ENCODE peak calls at places on chromosomes 3 and 15, in ten cellular contexts. One of them, this sample, is unnamed. For H3K36me3, the result is how much of the 10 kb centered on the place peaks cover.

GRCh38 chr3:14822134-14822533 is 3.4 kb downstream of the FGD5 start:
- DNase-seq in pancreas: no peak
- DNase-seq in cardiac muscle cell: no peak
- DNase-seq in fibroblast of lung: no peak
- DNase-seq in mammary epithelial cell: no peak
- DNase-seq in A673: no peak
- DNase-seq in Peyer's patch: no peak
- DNase-seq in psoas muscle: no peak
- DNase-seq in tibial artery: no peak
- DNase-seq in heart right ventricle: no peak
- DNase-seq in this sample: no peak

GRCh38 chr3:139218046-139218445 is 125.8 kb upstream of the MRPS22 start:
- DNase-seq in pancreas: no peak
- DNase-seq in cardiac muscle cell: no peak
- DNase-seq in fibroblast of lung: no peak
- DNase-seq in mammary epithelial cell: peak
- DNase-seq in A673: no peak
- DNase-seq in Peyer's patch: no peak
- DNase-seq in psoas muscle: no peak
- DNase-seq in tibial artery: no peak
- DNase-seq in heart right ventricle: no peak
- DNase-seq in this sample: no peak

GRCh38 chr3:114861666-114862065 is 285.4 kb downstream of the ZBTB20 start:
- DNase-seq in pancreas: no peak
- DNase-seq in cardiac muscle cell: no peak
- DNase-seq in fibroblast of lung: no peak
- DNase-seq in mammary epithelial cell: no peak
- DNase-seq in A673: no peak
- DNase-seq in Peyer's patch: no peak
- DNase-seq in psoas muscle: no peak
- DNase-seq in tibial artery: no peak
- DNase-seq in heart right ventricle: no peak
- DNase-seq in this sample: no peak

GRCh38 chr3:177530908-177531307 is 333.6 kb upstream of the TBL1XR1 start:
- DNase-seq in pancreas: no peak
- DNase-seq in cardiac muscle cell: no peak
- DNase-seq in fibroblast of lung: no peak
- DNase-seq in mammary epithelial cell: no peak
- DNase-seq in A673: no peak
- DNase-seq in Peyer's patch: no peak
- DNase-seq in psoas muscle: no peak
- DNase-seq in tibial artery: no peak
- DNase-seq in heart right ventricle: no peak
- DNase-seq in this sample: no peak

GRCh38 chr15:67808821-67809220 is 16.5 kb upstream of the SKOR1 start:
- DNase-seq in pancreas: no peak
- DNase-seq in cardiac muscle cell: no peak
- DNase-seq in fibroblast of lung: no peak
- DNase-seq in mammary epithelial cell: no peak
- DNase-seq in A673: no peak
- DNase-seq in Peyer's patch: no peak
- DNase-seq in psoas muscle: no peak
- DNase-seq in tibial artery: no peak
- DNase-seq in heart right ventricle: no peak
- DNase-seq in this sample: no peak

GRCh38 chr15:31405200-31405929 is 78.7 kb downstream of the KLF13 start:
- DNase-seq in pancreas: no peak
- DNase-seq in cardiac muscle cell: no peak
- DNase-seq in fibroblast of lung: no peak
- DNase-seq in mammary epithelial cell: no peak
- DNase-seq in A673: no peak
- DNase-seq in Peyer's patch: no peak
- DNase-seq in psoas muscle: no peak
- DNase-seq in tibial artery: no peak
- DNase-seq in heart right ventricle: no peak
- DNase-seq in this sample: peak

GRCh38 chr15:49045691-49046112 is 544 bp downstream of the SECISBP2L start:
- DNase-seq in pancreas: peak
- DNase-seq in cardiac muscle cell: peak
- DNase-seq in fibroblast of lung: peak
- DNase-seq in mammary epithelial cell: peak
- DNase-seq in A673: peak
- DNase-seq in Peyer's patch: peak
- DNase-seq in psoas muscle: no peak
- DNase-seq in tibial artery: no peak
- DNase-seq in heart right ventricle: peak
- DNase-seq in this sample: peak

GRCh38 chr3:169660709-169661566 is 2.6 kb downstream of the MECOM start:
- DNase-seq in pancreas: peak
- DNase-seq in cardiac muscle cell: peak
- DNase-seq in fibroblast of lung: peak
- DNase-seq in mammary epithelial cell: no peak
- DNase-seq in A673: peak
- DNase-seq in Peyer's patch: no peak
- DNase-seq in psoas muscle: no peak
- DNase-seq in tibial artery: no peak
- DNase-seq in heart right ventricle: peak
- DNase-seq in this sample: peak

GRCh38 chr15:65037279-65037678 is 7.8 kb upstream of the MTFMT start:
- DNase-seq in pancreas: no peak
- DNase-seq in cardiac muscle cell: no peak
- DNase-seq in fibroblast of lung: no peak
- DNase-seq in mammary epithelial cell: no peak
- DNase-seq in A673: no peak
- DNase-seq in Peyer's patch: no peak
- DNase-seq in psoas muscle: no peak
- DNase-seq in tibial artery: no peak
- DNase-seq in heart right ventricle: no peak
- DNase-seq in this sample: no peak

GRCh38 chr15:65029736-65030208 is 333 bp upstream of the MTFMT start:
- DNase-seq in pancreas: no peak
- DNase-seq in cardiac muscle cell: no peak
- DNase-seq in fibroblast of lung: no peak
- DNase-seq in mammary epithelial cell: no peak
- DNase-seq in A673: no peak
- DNase-seq in Peyer's patch: no peak
- DNase-seq in psoas muscle: no peak
- DNase-seq in tibial artery: no peak
- DNase-seq in heart right ventricle: no peak
- DNase-seq in this sample: no peak

GRCh38 chr15:65032823-65033537 is 3.5 kb upstream of the MTFMT start:
- DNase-seq in pancreas: peak
- DNase-seq in cardiac muscle cell: peak
- DNase-seq in fibroblast of lung: peak
- DNase-seq in mammary epithelial cell: peak
- DNase-seq in A673: peak
- DNase-seq in Peyer's patch: peak
- DNase-seq in psoas muscle: peak
- DNase-seq in tibial artery: peak
- DNase-seq in heart right ventricle: peak
- DNase-seq in this sample: peak

GRCh38 chr15:65034719-65035118 is 5.3 kb upstream of the MTFMT start:
- DNase-seq in pancreas: no peak
- DNase-seq in cardiac muscle cell: no peak
- DNase-seq in fibroblast of lung: no peak
- DNase-seq in mammary epithelial cell: no peak
- DNase-seq in A673: no peak
- DNase-seq in Peyer's patch: no peak
- DNase-seq in psoas muscle: no peak
- DNase-seq in tibial artery: no peak
- DNase-seq in heart right ventricle: no peak
- DNase-seq in this sample: no peak

GRCh38 chr15:65033659-65034269 is 4.3 kb upstream of the MTFMT start:
- DNase-seq in pancreas: no peak
- DNase-seq in cardiac muscle cell: no peak
- DNase-seq in fibroblast of lung: peak
- DNase-seq in mammary epithelial cell: peak
- DNase-seq in A673: peak
- DNase-seq in Peyer's patch: no peak
- DNase-seq in psoas muscle: no peak
- DNase-seq in tibial artery: no peak
- DNase-seq in heart right ventricle: no peak
- DNase-seq in this sample: peak
- TF ChIP-seq CTCF in pancreas: no peak
- TF ChIP-seq CTCF in cardiac muscle cell: peak
- TF ChIP-seq CTCF in fibroblast of lung: peak
- TF ChIP-seq CTCF in mammary epithelial cell: peak
- TF ChIP-seq CTCF in A673: peak
- TF ChIP-seq CTCF in Peyer's patch: no peak
- TF ChIP-seq CTCF in psoas muscle: peak
- TF ChIP-seq CTCF in tibial artery: peak
- TF ChIP-seq CTCF in heart right ventricle: peak
- TF ChIP-seq CTCF in this sample: peak

GRCh38 chr15:52559022-52559421 is 9.8 kb downstream of the ARPP19 start:
- DNase-seq in pancreas: no peak
- DNase-seq in cardiac muscle cell: no peak
- DNase-seq in fibroblast of lung: no peak
- DNase-seq in mammary epithelial cell: no peak
- DNase-seq in A673: no peak
- DNase-seq in Peyer's patch: no peak
- DNase-seq in psoas muscle: no peak
- DNase-seq in tibial artery: no peak
- DNase-seq in heart right ventricle: no peak
- DNase-seq in this sample: no peak

GRCh38 chr15:52558196-52558595 is 10.6 kb downstream of the ARPP19 start:
- DNase-seq in pancreas: no peak
- DNase-seq in cardiac muscle cell: no peak
- DNase-seq in fibroblast of lung: peak
- DNase-seq in mammary epithelial cell: peak
- DNase-seq in A673: no peak
- DNase-seq in Peyer's patch: no peak
- DNase-seq in psoas muscle: no peak
- DNase-seq in tibial artery: no peak
- DNase-seq in heart right ventricle: no peak
- DNase-seq in this sample: peak

GRCh38 chr15:52557242-52557641 is 11.6 kb downstream of the ARPP19 start:
- DNase-seq in pancreas: no peak
- DNase-seq in cardiac muscle cell: no peak
- DNase-seq in fibroblast of lung: no peak
- DNase-seq in mammary epithelial cell: no peak
- DNase-seq in A673: no peak
- DNase-seq in Peyer's patch: no peak
- DNase-seq in psoas muscle: no peak
- DNase-seq in tibial artery: no peak
- DNase-seq in heart right ventricle: no peak
- DNase-seq in this sample: no peak

GRCh38 chr15:52559583-52559982 is 9.2 kb downstream of the ARPP19 start:
- DNase-seq in pancreas: no peak
- DNase-seq in cardiac muscle cell: no peak
- DNase-seq in fibroblast of lung: peak
- DNase-seq in mammary epithelial cell: peak
- DNase-seq in A673: no peak
- DNase-seq in Peyer's patch: no peak
- DNase-seq in psoas muscle: no peak
- DNase-seq in tibial artery: no peak
- DNase-seq in heart right ventricle: no peak
- DNase-seq in this sample: peak

DNA sequence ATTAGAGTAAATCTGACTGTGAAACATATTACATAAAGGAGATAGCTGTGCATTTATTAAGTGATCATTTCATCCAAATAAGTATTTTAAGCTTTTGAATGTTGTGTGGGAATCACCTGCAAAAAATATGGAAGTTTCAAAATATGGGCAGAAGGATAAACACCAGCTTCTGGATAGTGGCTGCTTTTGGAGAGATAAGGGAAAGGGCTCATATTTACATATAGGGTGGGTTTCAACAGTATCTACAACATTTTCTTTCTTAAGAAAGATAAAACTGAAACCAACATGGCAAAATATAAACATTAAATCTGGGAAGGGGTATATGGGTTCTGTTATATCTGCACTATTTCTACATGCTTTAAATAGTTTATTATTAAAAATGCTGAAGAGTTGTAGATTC is 12.3 kb downstream of the ARPP19 start:
- DNase-seq in pancreas: no peak
- DNase-seq in cardiac muscle cell: no peak
- DNase-seq in fibroblast of lung: no peak
- DNase-seq in mammary epithelial cell: no peak
- DNase-seq in A673: no peak
- DNase-seq in Peyer's patch: no peak
- DNase-seq in psoas muscle: no peak
- DNase-seq in tibial artery: no peak
- DNase-seq in heart right ventricle: no peak
- DNase-seq in this sample: no peak
- H3K36me3 ChIP-seq in pancreas: under half
- H3K36me3 ChIP-seq in cardiac muscle cell: under half
- H3K36me3 ChIP-seq in fibroblast of lung: under half
- H3K36me3 ChIP-seq in mammary epithelial cell: under half
- H3K36me3 ChIP-seq in A673: half or more
- H3K36me3 ChIP-seq in Peyer's patch: under half
- H3K36me3 ChIP-seq in psoas muscle: under half
- H3K36me3 ChIP-seq in tibial artery: under half
- H3K36me3 ChIP-seq in heart right ventricle: under half
- H3K36me3 ChIP-seq in this sample: under half

DNA sequence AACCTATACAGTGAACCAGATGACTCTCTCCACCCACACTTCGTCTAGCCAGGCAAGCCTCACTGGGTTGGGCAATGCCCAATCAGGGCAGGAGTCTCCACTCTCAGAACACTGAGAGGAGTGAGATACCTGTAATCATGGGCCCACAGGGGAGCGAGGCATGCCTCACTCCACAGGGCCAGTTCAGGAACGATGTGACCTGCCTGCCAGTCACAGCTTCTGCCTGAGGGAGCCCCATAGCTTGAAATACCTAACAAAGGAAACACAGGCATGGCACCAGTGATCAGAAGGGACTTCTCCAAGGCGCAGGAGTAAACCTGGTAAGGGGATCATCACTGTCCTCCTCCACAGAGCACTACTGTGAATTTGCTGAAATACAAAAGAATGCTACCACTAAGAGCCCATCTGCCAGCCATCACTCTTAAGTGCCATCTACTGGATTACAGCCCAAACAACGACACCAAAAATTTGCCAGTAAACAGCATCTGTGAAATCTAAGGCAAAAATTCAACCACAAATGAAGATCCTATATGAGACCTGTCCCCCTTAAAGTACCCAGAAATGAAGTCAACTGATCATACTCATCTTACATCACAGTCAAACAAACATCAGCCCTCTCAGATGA is 689.9 kb upstream of the SEMA6D start:
- DNase-seq in pancreas: no peak
- DNase-seq in cardiac muscle cell: no peak
- DNase-seq in fibroblast of lung: no peak
- DNase-seq in mammary epithelial cell: no peak
- DNase-seq in A673: peak
- DNase-seq in Peyer's patch: no peak
- DNase-seq in psoas muscle: no peak
- DNase-seq in tibial artery: no peak
- DNase-seq in heart right ventricle: no peak
- DNase-seq in this sample: peak
- TF ChIP-seq CTCF in pancreas: no peak
- TF ChIP-seq CTCF in cardiac muscle cell: no peak
- TF ChIP-seq CTCF in fibroblast of lung: no peak
- TF ChIP-seq CTCF in mammary epithelial cell: no peak
- TF ChIP-seq CTCF in A673: peak
- TF ChIP-seq CTCF in Peyer's patch: no peak
- TF ChIP-seq CTCF in psoas muscle: no peak
- TF ChIP-seq CTCF in tibial artery: no peak
- TF ChIP-seq CTCF in heart right ventricle: no peak
- TF ChIP-seq CTCF in this sample: no peak

DNA sequence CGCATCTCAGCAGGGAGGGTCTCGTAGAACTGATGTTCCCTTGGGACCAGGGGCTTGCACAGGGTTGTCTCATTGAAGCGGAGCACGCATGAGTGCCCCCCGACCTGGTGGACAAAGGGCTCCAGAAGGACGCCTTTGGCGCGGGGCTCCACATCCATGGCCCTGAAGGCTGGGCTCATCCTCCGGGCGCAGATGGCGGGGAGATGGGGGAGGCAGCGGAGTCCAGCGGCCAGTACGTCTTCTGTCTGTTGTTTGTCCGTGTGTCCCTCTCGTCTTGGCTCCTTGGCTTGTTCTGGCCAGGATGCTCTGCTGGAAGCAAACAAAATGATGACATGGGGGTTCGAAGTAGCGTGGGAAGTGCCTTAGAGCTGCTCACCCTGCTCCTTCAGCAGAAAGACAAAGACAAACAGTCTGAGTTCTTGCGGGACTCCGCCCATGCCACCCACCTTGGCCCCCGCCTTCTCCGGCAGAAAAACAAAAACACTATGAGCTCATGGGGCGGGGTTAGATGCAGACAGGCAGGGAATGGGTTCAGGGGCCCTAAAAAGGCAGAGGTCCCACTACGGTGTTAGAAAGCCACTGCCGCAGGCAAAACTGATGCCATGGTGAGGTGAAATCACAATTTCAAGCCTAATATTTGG is 9.5 kb upstream of the NCKIPSD start:
- DNase-seq in pancreas: no peak
- DNase-seq in cardiac muscle cell: no peak
- DNase-seq in fibroblast of lung: peak
- DNase-seq in mammary epithelial cell: peak
- DNase-seq in A673: peak
- DNase-seq in Peyer's patch: no peak
- DNase-seq in psoas muscle: peak
- DNase-seq in tibial artery: peak
- DNase-seq in heart right ventricle: peak
- DNase-seq in this sample: peak
- H3K36me3 ChIP-seq in pancreas: under half
- H3K36me3 ChIP-seq in cardiac muscle cell: half or more
- H3K36me3 ChIP-seq in fibroblast of lung: under half
- H3K36me3 ChIP-seq in mammary epithelial cell: under half
- H3K36me3 ChIP-seq in A673: under half
- H3K36me3 ChIP-seq in Peyer's patch: half or more
- H3K36me3 ChIP-seq in psoas muscle: half or more
- H3K36me3 ChIP-seq in tibial artery: half or more
- H3K36me3 ChIP-seq in heart right ventricle: under half
- H3K36me3 ChIP-seq in this sample: under half